ENCODE peak calls at places on chromosomes 3 and 15, in six cellular contexts. P is prostate gland, E is dorsolateral prefrontal cortex, V is omental fat pad, A is psoas muscle, R is endothelial cell. G is an unnamed sample.
A peak's percentile ranks its signal among the peaks of the same experiment; 100 is the strongest.

GRCh38 chr15:97547381-97547780 is 413.1 kb upstream of the ARRDC4 start:
- DNase-seq in E (no peak), P (no peak), A (no peak), R (no peak), V (no peak), G (no peak)

GRCh38 chr15:71660501-71660900 is 149.9 kb upstream of the NR2E3 start:
- DNase-seq in P (no peak), V (no peak), R (no peak), A (no peak), E (no peak), G (no peak)

GRCh38 chr3:105913616-105914015 is 44.8 kb upstream of the CBLB start:
- DNase-seq in A (no peak), E (no peak), V (no peak), R (no peak), P (no peak), G (no peak)

GRCh38 chr15:81575436-81576123 is 201.6 kb upstream of the TMC3 start:
- DNase-seq in R (no peak), V (no peak), A (no peak), E (peak; percentile 36), P (no peak), G (no peak)

GRCh38 chr3:48466386-48467109 is 20.0 kb downstream of the ATRIP start:
- DNase-seq in E (no peak), A (no peak), P (no peak), R (no peak), V (no peak), G (no peak)

GRCh38 chr3:196344663-196345062 is 6.5 kb upstream of the TM4SF19 start:
- DNase-seq in V (no peak), P (no peak), A (no peak), E (no peak), R (no peak), G (no peak)

GRCh38 chr15:91290553-91290952 is 190.5 kb downstream of the SV2B start:
- DNase-seq in P (no peak), V (no peak), E (no peak), R (no peak), A (no peak), G (no peak)

GRCh38 chr3:66039590-66039887 is 821 bp upstream of the MAGI1 start:
- DNase-seq in P (no peak), E (no peak), R (peak; percentile 58), A (peak; percentile 38), V (no peak), G (peak; percentile 53)

GRCh38 chr3:50390523-50391177 is 31.3 kb upstream of the TMEM115 start:
- DNase-seq in P (peak; percentile 44), V (no peak), E (peak; percentile 50), A (peak; percentile 62), R (no peak), G (no peak)

GRCh38 chr3:170012683-170013400 is 25.0 kb upstream of the GPR160 start:
- DNase-seq in P (no peak), V (no peak), E (no peak), A (no peak), R (no peak), G (no peak)

GRCh38 chr15:60520825-60521368 is 42.0 kb upstream of the ICE2 start:
- DNase-seq in A (peak; percentile 66), R (peak; percentile 75), P (peak; percentile 61), E (peak; percentile 58), V (peak; percentile 70), G (peak; percentile 80)

GRCh38 chr15:79474252-79474651 is 42.1 kb downstream of the MINAR1 start:
- DNase-seq in P (no peak), A (no peak), R (no peak), V (no peak), E (no peak), G (no peak)

GRCh38 chr3:61848885-61849284 is 287.5 kb downstream of the PTPRG start:
- DNase-seq in P (no peak), E (no peak), R (no peak), A (no peak), V (no peak), G (no peak)

GRCh38 chr15:88664151-88664778 is 25.4 kb downstream of the ISG20 start:
- DNase-seq in P (peak; percentile 36), E (no peak), V (no peak), A (no peak), R (no peak), G (peak; percentile 25)
- TF ChIP-seq CTCF in P (no peak), E (peak; percentile 56), V (no peak), A (peak; percentile 36), R (no peak), G (no peak)

GRCh38 chr3:45987368-45988099 is 8.1 kb downstream of the FYCO1 start:
- DNase-seq in E (no peak), P (no peak), R (no peak), A (peak; percentile 56), V (no peak), G (no peak)

GRCh38 chr3:45983865-45984264 is 11.8 kb downstream of the FYCO1 start:
- DNase-seq in R (no peak), A (no peak), P (no peak), V (no peak), E (no peak), G (no peak)

GRCh38 chr3:45986303-45986982 is 9.2 kb downstream of the FYCO1 start:
- DNase-seq in V (no peak), A (no peak), P (peak; percentile 78), R (no peak), E (no peak), G (no peak)

GRCh38 chr3:45984331-45985312 is 11.0 kb downstream of the FYCO1 start:
- DNase-seq in E (no peak), R (no peak), A (peak; percentile 42), P (peak; percentile 70), V (no peak), G (no peak)

GRCh38 chr3:45985532-45986302 is 9.9 kb downstream of the FYCO1 start:
- DNase-seq in V (no peak), A (no peak), E (no peak), R (no peak), P (no peak), G (no peak)
- TF ChIP-seq CTCF in V (no peak), A (no peak), E (no peak), R (no peak), P (no peak), G (no peak)

GRCh38 chr15:45457215-45457614 is 65.3 kb downstream of the SLC30A4 start:
- DNase-seq in E (no peak), R (no peak), V (no peak), P (no peak), A (no peak), G (no peak)

GRCh38 chr15:45457641-45458539 is 64.7 kb downstream of the SLC30A4 start:
- DNase-seq in E (peak; percentile 49), V (peak; percentile 66), P (peak; percentile 82), R (peak; percentile 81), A (peak; percentile 42), G (peak; percentile 40)

GRCh38 chr15:45451265-45451664 is 71.3 kb downstream of the SLC30A4 start:
- DNase-seq in R (no peak), V (no peak), E (no peak), A (no peak), P (no peak), G (no peak)

GRCh38 chr15:45456212-45457106 is 66.1 kb downstream of the SLC30A4 start:
- DNase-seq in R (no peak), E (peak; percentile 61), P (no peak), A (peak; percentile 48), V (peak; percentile 45), G (peak; percentile 31)

DNA sequence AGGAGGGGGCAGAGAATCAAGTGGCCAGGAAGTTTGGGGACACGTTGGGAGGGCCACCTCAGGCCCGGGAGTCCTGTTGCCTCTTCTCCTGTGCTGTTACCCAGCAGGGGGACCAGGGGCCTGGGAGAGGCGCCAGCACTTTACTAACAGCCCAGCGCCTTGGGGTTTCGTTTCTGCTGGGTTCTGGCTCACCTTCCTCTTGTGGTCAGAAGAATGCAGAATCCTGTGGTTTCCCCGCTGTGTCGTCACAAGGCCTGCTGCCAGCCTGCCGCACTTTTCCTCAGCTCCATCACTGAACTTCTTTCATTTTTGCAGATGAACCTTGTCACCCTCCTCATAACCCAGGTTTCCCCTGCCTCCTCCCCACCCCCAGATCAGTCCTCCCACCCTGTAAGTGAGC is 67.7 kb downstream of the SLC30A4 start:
- DNase-seq in E (peak; percentile 45), V (peak; percentile 44), A (peak; percentile 58), R (no peak), P (peak; percentile 66), G (no peak)
- TF ChIP-seq CTCF in E (no peak), V (no peak), A (no peak), R (no peak), P (no peak), G (no peak)

GRCh38 chr3:187719628-187720336 is 17.4 kb upstream of the RTP2 start:
- DNase-seq in P (no peak), A (peak; percentile 67), E (peak; percentile 65), V (no peak), R (no peak), G (no peak)

GRCh38 chr3:187720337-187720670 is 17.9 kb upstream of the RTP2 start:
- DNase-seq in E (no peak), V (no peak), A (no peak), P (no peak), R (no peak), G (no peak)

GRCh38 chr3:187725218-187725617 is 20.1 kb downstream of the BCL6 start:
- DNase-seq in P (peak; percentile 46), R (no peak), A (no peak), V (no peak), E (no peak), G (no peak)

GRCh38 chr3:187721055-187721454 is 18.7 kb upstream of the RTP2 start:
- DNase-seq in E (no peak), A (no peak), P (no peak), V (no peak), R (no peak), G (no peak)

GRCh38 chr3:187722206-187722612 is 19.9 kb upstream of the RTP2 start:
- DNase-seq in E (no peak), A (no peak), P (no peak), V (no peak), R (no peak), G (no peak)
- TF ChIP-seq CTCF in E (no peak), A (peak; percentile 25), P (no peak), V (no peak), R (peak; percentile 58), G (peak; percentile 55)

DNA sequence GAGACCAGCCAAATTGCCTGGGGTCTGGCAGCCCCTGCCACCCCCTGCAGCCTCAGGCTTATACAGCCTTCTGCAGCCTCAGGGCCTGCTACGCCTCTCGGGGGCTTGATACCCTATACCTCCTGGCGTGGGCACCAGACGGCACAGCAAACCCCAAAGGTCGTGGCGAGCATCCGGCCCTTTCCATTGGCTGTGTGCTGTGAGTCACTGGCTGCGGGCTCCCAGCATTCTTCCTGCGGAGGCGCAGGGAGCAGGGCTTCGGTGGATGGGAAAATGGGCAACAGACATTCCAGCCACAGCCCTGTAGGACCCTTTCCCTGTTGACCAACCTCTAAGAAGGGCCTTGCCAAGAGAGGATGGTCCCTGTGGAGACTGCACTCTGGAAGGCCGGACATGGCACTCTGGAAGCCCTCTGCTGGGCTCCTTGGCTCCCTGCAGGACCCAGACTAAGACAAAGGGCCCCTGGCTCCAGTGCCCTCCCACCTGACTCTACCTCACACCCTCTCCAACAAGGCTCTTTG is 59.6 kb downstream of the ITGA11 start:
- DNase-seq in A (no peak), V (no peak), R (peak; percentile 45), E (no peak), P (no peak), G (no peak)
- TF ChIP-seq CTCF in A (peak; percentile 45), V (no peak), R (peak; percentile 19), E (peak; percentile 42), P (no peak), G (no peak)